ENCODE peak calls at places on chromosomes 11 and 22, in five cellular contexts. One of them, this sample, is unnamed.

GRCh38 chr11:122785156-122785605 is 53.1 kb upstream of the CRTAM start:
- DNase-seq in left ventricle myocardium inferior: no peak
- DNase-seq in breast epithelium: no peak
- DNase-seq in cardiac fibroblast: no peak
- DNase-seq in mammary epithelial cell: no peak
- DNase-seq in this sample: no peak

GRCh38 chr11:17445240-17445795 is 31.3 kb downstream of the ABCC8 start:
- DNase-seq in left ventricle myocardium inferior: no peak
- DNase-seq in breast epithelium: no peak
- DNase-seq in cardiac fibroblast: no peak
- DNase-seq in mammary epithelial cell: no peak
- DNase-seq in this sample: no peak

GRCh38 chr22:43337385-43337784 is 5.8 kb downstream of the SCUBE1 start:
- DNase-seq in left ventricle myocardium inferior: no peak
- DNase-seq in breast epithelium: no peak
- DNase-seq in cardiac fibroblast: peak
- DNase-seq in mammary epithelial cell: no peak
- DNase-seq in this sample: no peak

GRCh38 chr11:16347928-16348685 is 8.2 kb downstream of the SOX6 start:
- DNase-seq in left ventricle myocardium inferior: no peak
- DNase-seq in breast epithelium: no peak
- DNase-seq in cardiac fibroblast: no peak
- DNase-seq in mammary epithelial cell: peak
- DNase-seq in this sample: no peak

GRCh38 chr22:43270314-43270908 is 72.8 kb downstream of the SCUBE1 start:
- DNase-seq in left ventricle myocardium inferior: no peak
- DNase-seq in breast epithelium: no peak
- DNase-seq in cardiac fibroblast: no peak
- DNase-seq in mammary epithelial cell: no peak
- DNase-seq in this sample: no peak

GRCh38 chr11:123654566-123655081 is at the start of gene SCN3B:
- DNase-seq in left ventricle myocardium inferior: peak
- DNase-seq in breast epithelium: peak
- DNase-seq in cardiac fibroblast: peak
- DNase-seq in mammary epithelial cell: peak
- DNase-seq in this sample: peak

GRCh38 chr11:63769044-63769718 is 606 bp upstream of the ZFTA start:
- DNase-seq in left ventricle myocardium inferior: peak
- DNase-seq in breast epithelium: no peak
- DNase-seq in cardiac fibroblast: peak
- DNase-seq in mammary epithelial cell: no peak
- DNase-seq in this sample: peak

GRCh38 chr11:119471329-119471728 is 48.4 kb upstream of the THY1 start:
- DNase-seq in left ventricle myocardium inferior: no peak
- DNase-seq in breast epithelium: no peak
- DNase-seq in cardiac fibroblast: no peak
- DNase-seq in mammary epithelial cell: no peak
- DNase-seq in this sample: no peak

GRCh38 chr11:19597194-19597593 is 115.4 kb upstream of the NAV2 start:
- DNase-seq in left ventricle myocardium inferior: no peak
- DNase-seq in breast epithelium: no peak
- DNase-seq in cardiac fibroblast: peak
- DNase-seq in mammary epithelial cell: peak
- DNase-seq in this sample: no peak

GRCh38 chr22:28594784-28595324 is 84.8 kb downstream of the TTC28 start:
- DNase-seq in left ventricle myocardium inferior: no peak
- DNase-seq in breast epithelium: no peak
- DNase-seq in cardiac fibroblast: peak
- DNase-seq in mammary epithelial cell: peak
- DNase-seq in this sample: no peak

GRCh38 chr11:69657911-69658605 is 17.1 kb downstream of the LTO1 start:
- DNase-seq in left ventricle myocardium inferior: no peak
- DNase-seq in breast epithelium: no peak
- DNase-seq in cardiac fibroblast: no peak
- DNase-seq in mammary epithelial cell: no peak
- DNase-seq in this sample: no peak

GRCh38 chr11:124762077-124762623 is at the start of gene ESAM:
- DNase-seq in left ventricle myocardium inferior: peak
- DNase-seq in breast epithelium: no peak
- DNase-seq in cardiac fibroblast: no peak
- DNase-seq in mammary epithelial cell: no peak
- DNase-seq in this sample: peak

GRCh38 chr22:32888976-32889375 is 87.5 kb downstream of the TIMP3 start:
- DNase-seq in left ventricle myocardium inferior: no peak
- DNase-seq in breast epithelium: no peak
- DNase-seq in cardiac fibroblast: no peak
- DNase-seq in mammary epithelial cell: no peak
- DNase-seq in this sample: no peak

GRCh38 chr11:31816467-31817053 is 5.4 kb upstream of the PAX6 start:
- DNase-seq in left ventricle myocardium inferior: no peak
- DNase-seq in breast epithelium: no peak
- DNase-seq in cardiac fibroblast: no peak
- DNase-seq in mammary epithelial cell: no peak
- DNase-seq in this sample: no peak

GRCh38 chr22:22714600-22715361 is 70.4 kb downstream of the GGTLC2 start:
- DNase-seq in left ventricle myocardium inferior: no peak
- DNase-seq in breast epithelium: no peak
- DNase-seq in cardiac fibroblast: no peak
- DNase-seq in mammary epithelial cell: no peak
- DNase-seq in this sample: no peak

GRCh38 chr11:69638941-69639681 is 1.8 kb upstream of the CCND1 start:
- DNase-seq in left ventricle myocardium inferior: peak
- DNase-seq in breast epithelium: peak
- DNase-seq in cardiac fibroblast: peak
- DNase-seq in mammary epithelial cell: peak
- DNase-seq in this sample: peak

GRCh38 chr22:36577019-36577418 is 48.1 kb upstream of the EIF3D start:
- DNase-seq in left ventricle myocardium inferior: no peak
- DNase-seq in breast epithelium: no peak
- DNase-seq in cardiac fibroblast: peak
- DNase-seq in mammary epithelial cell: peak
- DNase-seq in this sample: no peak

GRCh38 chr11:113446112-113446511 is 29.1 kb downstream of the DRD2 start:
- DNase-seq in left ventricle myocardium inferior: no peak
- DNase-seq in breast epithelium: no peak
- DNase-seq in cardiac fibroblast: peak
- DNase-seq in mammary epithelial cell: peak
- DNase-seq in this sample: peak

GRCh38 chr11:16926868-16927267 is 87.3 kb downstream of the PLEKHA7 start:
- DNase-seq in left ventricle myocardium inferior: no peak
- DNase-seq in breast epithelium: no peak
- DNase-seq in cardiac fibroblast: no peak
- DNase-seq in mammary epithelial cell: no peak
- DNase-seq in this sample: no peak

GRCh38 chr11:66142370-66143263 is 72.5 kb downstream of the PACS1 start:
- DNase-seq in left ventricle myocardium inferior: no peak
- DNase-seq in breast epithelium: no peak
- DNase-seq in cardiac fibroblast: no peak
- DNase-seq in mammary epithelial cell: peak
- DNase-seq in this sample: no peak

GRCh38 chr22:50173221-50173982 is 2.9 kb downstream of the PANX2 start:
- DNase-seq in left ventricle myocardium inferior: no peak
- DNase-seq in breast epithelium: no peak
- DNase-seq in cardiac fibroblast: no peak
- DNase-seq in mammary epithelial cell: no peak
- DNase-seq in this sample: no peak

GRCh38 chr22:41939981-41940852 is 6.7 kb downstream of the CENPM start:
- DNase-seq in left ventricle myocardium inferior: no peak
- DNase-seq in breast epithelium: peak
- DNase-seq in cardiac fibroblast: no peak
- DNase-seq in mammary epithelial cell: no peak
- DNase-seq in this sample: peak

GRCh38 chr11:2269601-2270321 is 627 bp downstream of the ASCL2 start:
- DNase-seq in left ventricle myocardium inferior: no peak
- DNase-seq in breast epithelium: peak
- DNase-seq in cardiac fibroblast: peak
- DNase-seq in mammary epithelial cell: peak
- DNase-seq in this sample: peak

GRCh38 chr11:103601230-103601846 is 435.1 kb upstream of the DDI1 start:
- DNase-seq in left ventricle myocardium inferior: no peak
- DNase-seq in breast epithelium: no peak
- DNase-seq in cardiac fibroblast: peak
- DNase-seq in mammary epithelial cell: peak
- DNase-seq in this sample: peak

GRCh38 chr22:32469799-32470212 is 4.8 kb upstream of the FBXO7 start:
- DNase-seq in left ventricle myocardium inferior: no peak
- DNase-seq in breast epithelium: no peak
- DNase-seq in cardiac fibroblast: peak
- DNase-seq in mammary epithelial cell: peak
- DNase-seq in this sample: no peak

GRCh38 chr11:92314499-92314898 is 89.9 kb downstream of the FAT3 start:
- DNase-seq in left ventricle myocardium inferior: no peak
- DNase-seq in breast epithelium: no peak
- DNase-seq in cardiac fibroblast: peak
- DNase-seq in mammary epithelial cell: no peak
- DNase-seq in this sample: no peak

GRCh38 chr11:2101171-2101675 is 38.0 kb downstream of the IGF2 start:
- DNase-seq in left ventricle myocardium inferior: no peak
- DNase-seq in breast epithelium: no peak
- DNase-seq in cardiac fibroblast: no peak
- DNase-seq in mammary epithelial cell: no peak
- DNase-seq in this sample: no peak

GRCh38 chr11:116837231-116838091 is at the start of gene APOA1:
- DNase-seq in left ventricle myocardium inferior: no peak
- DNase-seq in breast epithelium: no peak
- DNase-seq in cardiac fibroblast: no peak
- DNase-seq in mammary epithelial cell: no peak
- DNase-seq in this sample: no peak

GRCh38 chr22:49078076-49078710 is 749.5 kb downstream of the BRD1 start:
- DNase-seq in left ventricle myocardium inferior: no peak
- DNase-seq in breast epithelium: no peak
- DNase-seq in cardiac fibroblast: no peak
- DNase-seq in mammary epithelial cell: no peak
- DNase-seq in this sample: no peak

GRCh38 chr11:9169595-9170295 is 78.3 kb upstream of the SCUBE2 start:
- DNase-seq in left ventricle myocardium inferior: no peak
- DNase-seq in breast epithelium: no peak
- DNase-seq in cardiac fibroblast: no peak
- DNase-seq in mammary epithelial cell: no peak
- DNase-seq in this sample: no peak

GRCh38 chr11:69647349-69647748 is 6.4 kb downstream of the CCND1 start:
- DNase-seq in left ventricle myocardium inferior: no peak
- DNase-seq in breast epithelium: no peak
- DNase-seq in cardiac fibroblast: no peak
- DNase-seq in mammary epithelial cell: no peak
- DNase-seq in this sample: no peak

GRCh38 chr11:121757480-121758125 is 304.8 kb upstream of the SORL1-AS1 start:
- DNase-seq in left ventricle myocardium inferior: no peak
- DNase-seq in breast epithelium: no peak
- DNase-seq in cardiac fibroblast: no peak
- DNase-seq in mammary epithelial cell: peak
- DNase-seq in this sample: no peak
- TF ChIP-seq CTCF in left ventricle myocardium inferior: no peak
- TF ChIP-seq CTCF in breast epithelium: no peak
- TF ChIP-seq CTCF in cardiac fibroblast: no peak
- TF ChIP-seq CTCF in mammary epithelial cell: peak
- TF ChIP-seq CTCF in this sample: no peak

GRCh38 chr22:30305519-30305905 is 16.2 kb upstream of the CASTOR1 start:
- DNase-seq in left ventricle myocardium inferior: peak
- DNase-seq in breast epithelium: no peak
- DNase-seq in cardiac fibroblast: peak
- DNase-seq in mammary epithelial cell: no peak
- DNase-seq in this sample: peak
- TF ChIP-seq CTCF in left ventricle myocardium inferior: no peak
- TF ChIP-seq CTCF in breast epithelium: no peak
- TF ChIP-seq CTCF in cardiac fibroblast: no peak
- TF ChIP-seq CTCF in mammary epithelial cell: no peak
- TF ChIP-seq CTCF in this sample: no peak

GRCh38 chr11:36713715-36714114 is 115.7 kb upstream of the RAG2 start:
- DNase-seq in left ventricle myocardium inferior: no peak
- DNase-seq in breast epithelium: no peak
- DNase-seq in cardiac fibroblast: no peak
- DNase-seq in mammary epithelial cell: no peak
- DNase-seq in this sample: no peak

GRCh38 chr11:36711104-36711825 is 113.2 kb upstream of the RAG2 start:
- DNase-seq in left ventricle myocardium inferior: no peak
- DNase-seq in breast epithelium: no peak
- DNase-seq in cardiac fibroblast: no peak
- DNase-seq in mammary epithelial cell: peak
- DNase-seq in this sample: no peak
- TF ChIP-seq CTCF in left ventricle myocardium inferior: no peak
- TF ChIP-seq CTCF in breast epithelium: no peak
- TF ChIP-seq CTCF in cardiac fibroblast: no peak
- TF ChIP-seq CTCF in mammary epithelial cell: peak
- TF ChIP-seq CTCF in this sample: no peak

GRCh38 chr11:74092425-74092824 is 78.4 kb downstream of the C2CD3 start:
- DNase-seq in left ventricle myocardium inferior: no peak
- DNase-seq in breast epithelium: no peak
- DNase-seq in cardiac fibroblast: no peak
- DNase-seq in mammary epithelial cell: no peak
- DNase-seq in this sample: no peak

GRCh38 chr11:74094393-74094792 is 76.4 kb downstream of the C2CD3 start:
- DNase-seq in left ventricle myocardium inferior: no peak
- DNase-seq in breast epithelium: no peak
- DNase-seq in cardiac fibroblast: no peak
- DNase-seq in mammary epithelial cell: no peak
- DNase-seq in this sample: no peak

GRCh38 chr11:74086242-74086884 is 77.5 kb upstream of the UCP3 start:
- DNase-seq in left ventricle myocardium inferior: no peak
- DNase-seq in breast epithelium: no peak
- DNase-seq in cardiac fibroblast: no peak
- DNase-seq in mammary epithelial cell: no peak
- DNase-seq in this sample: no peak

GRCh38 chr11:74091549-74091948 is 79.3 kb downstream of the C2CD3 start:
- DNase-seq in left ventricle myocardium inferior: no peak
- DNase-seq in breast epithelium: no peak
- DNase-seq in cardiac fibroblast: no peak
- DNase-seq in mammary epithelial cell: no peak
- DNase-seq in this sample: no peak

GRCh38 chr11:74090701-74091100 is 80.1 kb downstream of the C2CD3 start:
- DNase-seq in left ventricle myocardium inferior: no peak
- DNase-seq in breast epithelium: no peak
- DNase-seq in cardiac fibroblast: peak
- DNase-seq in mammary epithelial cell: no peak
- DNase-seq in this sample: no peak
- TF ChIP-seq CTCF in left ventricle myocardium inferior: no peak
- TF ChIP-seq CTCF in breast epithelium: peak
- TF ChIP-seq CTCF in cardiac fibroblast: peak
- TF ChIP-seq CTCF in mammary epithelial cell: no peak
- TF ChIP-seq CTCF in this sample: no peak

GRCh38 chr11:24585192-24585591 is 88.3 kb downstream of the LUZP2 start:
- DNase-seq in left ventricle myocardium inferior: no peak
- DNase-seq in breast epithelium: no peak
- DNase-seq in cardiac fibroblast: peak
- DNase-seq in mammary epithelial cell: no peak
- DNase-seq in this sample: no peak
- TF ChIP-seq CTCF in left ventricle myocardium inferior: no peak
- TF ChIP-seq CTCF in breast epithelium: no peak
- TF ChIP-seq CTCF in cardiac fibroblast: no peak
- TF ChIP-seq CTCF in mammary epithelial cell: no peak
- TF ChIP-seq CTCF in this sample: no peak